ENCODE peak calls at places on chromosome 10, in four cellular contexts. One of them, this sample, is unnamed. For H3K36me3, the result is how much of the 10 kb centered on the place peaks cover.

GRCh38 chr10:16891375-16892313 is 74.4 kb upstream of the RSU1 start:
- DNase-seq in transverse colon: peak
- DNase-seq in pancreas: peak
- DNase-seq in tibial artery: peak
- DNase-seq in this sample: peak

GRCh38 chr10:86122646-86123045 is 243.9 kb downstream of the GRID1 start:
- DNase-seq in transverse colon: no peak
- DNase-seq in pancreas: no peak
- DNase-seq in tibial artery: no peak
- DNase-seq in this sample: no peak

GRCh38 chr10:62924344-62924748 is 108.2 kb upstream of the EGR2 start:
- DNase-seq in transverse colon: peak
- DNase-seq in pancreas: peak
- DNase-seq in tibial artery: no peak
- DNase-seq in this sample: no peak

GRCh38 chr10:98446121-98446655 is 547 bp downstream of the HPS1 start:
- DNase-seq in transverse colon: peak
- DNase-seq in pancreas: peak
- DNase-seq in tibial artery: peak
- DNase-seq in this sample: peak

GRCh38 chr10:47381427-47382379 is 2.4 kb downstream of the ZNF488 start:
- DNase-seq in transverse colon: no peak
- DNase-seq in pancreas: no peak
- DNase-seq in tibial artery: peak
- DNase-seq in this sample: peak

GRCh38 chr10:200405-200804 is 65.2 kb downstream of the ZMYND11 start:
- DNase-seq in transverse colon: no peak
- DNase-seq in pancreas: no peak
- DNase-seq in tibial artery: no peak
- DNase-seq in this sample: no peak

GRCh38 chr10:50567384-50567783 is 56.4 kb downstream of the SGMS1 start:
- DNase-seq in transverse colon: no peak
- DNase-seq in pancreas: peak
- DNase-seq in tibial artery: no peak
- DNase-seq in this sample: no peak

GRCh38 chr10:123621492-123621891 is 44.7 kb upstream of the GPR26 start:
- DNase-seq in transverse colon: no peak
- DNase-seq in pancreas: no peak
- DNase-seq in tibial artery: no peak
- DNase-seq in this sample: no peak

GRCh38 chr10:58843760-58844159 is 331.1 kb downstream of the BICC1 start:
- DNase-seq in transverse colon: no peak
- DNase-seq in pancreas: no peak
- DNase-seq in tibial artery: no peak
- DNase-seq in this sample: no peak

GRCh38 chr10:104897679-104898078 is 256.6 kb downstream of the SORCS3 start:
- DNase-seq in transverse colon: no peak
- DNase-seq in pancreas: no peak
- DNase-seq in tibial artery: no peak
- DNase-seq in this sample: no peak

GRCh38 chr10:86970152-86970886 is 2.0 kb downstream of the ADIRF start:
- DNase-seq in transverse colon: peak
- DNase-seq in pancreas: peak
- DNase-seq in tibial artery: peak
- DNase-seq in this sample: no peak

GRCh38 chr10:209357-209756 is 74.1 kb downstream of the ZMYND11 start:
- DNase-seq in transverse colon: no peak
- DNase-seq in pancreas: no peak
- DNase-seq in tibial artery: no peak
- DNase-seq in this sample: no peak

GRCh38 chr10:10792681-10793080 is 225.0 kb upstream of the CELF2 start:
- DNase-seq in transverse colon: no peak
- DNase-seq in pancreas: no peak
- DNase-seq in tibial artery: no peak
- DNase-seq in this sample: no peak

GRCh38 chr10:17232276-17232987 is 4.4 kb downstream of the VIM start:
- DNase-seq in transverse colon: no peak
- DNase-seq in pancreas: no peak
- DNase-seq in tibial artery: no peak
- DNase-seq in this sample: no peak

GRCh38 chr10:102065561-102066420 is 642 bp downstream of the HPS6 start:
- DNase-seq in transverse colon: peak
- DNase-seq in pancreas: peak
- DNase-seq in tibial artery: peak
- DNase-seq in this sample: peak

GRCh38 chr10:116766241-116767198 is 24.2 kb upstream of the HSPA12A start:
- DNase-seq in transverse colon: no peak
- DNase-seq in pancreas: no peak
- DNase-seq in tibial artery: no peak
- DNase-seq in this sample: no peak

GRCh38 chr10:60237977-60238376 is 151.7 kb downstream of the ANK3 start:
- DNase-seq in transverse colon: no peak
- DNase-seq in pancreas: no peak
- DNase-seq in tibial artery: no peak
- DNase-seq in this sample: no peak

GRCh38 chr10:16792675-16793074 is 24.5 kb downstream of the RSU1 start:
- DNase-seq in transverse colon: no peak
- DNase-seq in pancreas: no peak
- DNase-seq in tibial artery: peak
- DNase-seq in this sample: no peak

GRCh38 chr10:110704070-110704469 is 59.9 kb downstream of the RBM20 start:
- DNase-seq in transverse colon: no peak
- DNase-seq in pancreas: no peak
- DNase-seq in tibial artery: no peak
- DNase-seq in this sample: no peak

GRCh38 chr10:95408931-95409873 is 118.4 kb upstream of the PDLIM1 start:
- DNase-seq in transverse colon: no peak
- DNase-seq in pancreas: no peak
- DNase-seq in tibial artery: no peak
- DNase-seq in this sample: no peak

GRCh38 chr10:122379537-122379936 is 5.0 kb downstream of the PLEKHA1 start:
- DNase-seq in transverse colon: no peak
- DNase-seq in pancreas: no peak
- DNase-seq in tibial artery: no peak
- DNase-seq in this sample: no peak

GRCh38 chr10:98080474-98080873 is 50.1 kb upstream of the CRTAC1 start:
- DNase-seq in transverse colon: no peak
- DNase-seq in pancreas: no peak
- DNase-seq in tibial artery: no peak
- DNase-seq in this sample: no peak

GRCh38 chr10:44575601-44576380 is 190.9 kb upstream of the CXCL12 start:
- DNase-seq in transverse colon: no peak
- DNase-seq in pancreas: no peak
- DNase-seq in tibial artery: no peak
- DNase-seq in this sample: no peak

GRCh38 chr10:986137-986825 is 2.0 kb upstream of the GTPBP4 start:
- DNase-seq in transverse colon: no peak
- DNase-seq in pancreas: no peak
- DNase-seq in tibial artery: no peak
- DNase-seq in this sample: no peak

GRCh38 chr10:133484818-133485217 is 31.1 kb downstream of the SCART1 start:
- DNase-seq in transverse colon: no peak
- DNase-seq in pancreas: no peak
- DNase-seq in tibial artery: no peak
- DNase-seq in this sample: no peak

GRCh38 chr10:69061305-69062161 is 26.4 kb upstream of the SRGN start:
- DNase-seq in transverse colon: peak
- DNase-seq in pancreas: peak
- DNase-seq in tibial artery: peak
- DNase-seq in this sample: peak

GRCh38 chr10:66982792-66983481 is 57.1 kb downstream of the LRRTM3 start:
- DNase-seq in transverse colon: no peak
- DNase-seq in pancreas: peak
- DNase-seq in tibial artery: no peak
- DNase-seq in this sample: no peak

GRCh38 chr10:30873408-30873807 is 158.3 kb downstream of the ZNF438 start:
- DNase-seq in transverse colon: no peak
- DNase-seq in pancreas: no peak
- DNase-seq in tibial artery: no peak
- DNase-seq in this sample: no peak

GRCh38 chr10:125375210-125375609 is 214.8 kb upstream of the CTBP2 start:
- DNase-seq in transverse colon: no peak
- DNase-seq in pancreas: no peak
- DNase-seq in tibial artery: no peak
- DNase-seq in this sample: no peak

GRCh38 chr10:53754851-53755250 is 982.3 kb upstream of the MBL2 start:
- DNase-seq in transverse colon: no peak
- DNase-seq in pancreas: no peak
- DNase-seq in tibial artery: no peak
- DNase-seq in this sample: no peak

GRCh38 chr10:11819027-11819426 is 4.1 kb upstream of the PROSER2 start:
- DNase-seq in transverse colon: no peak
- DNase-seq in pancreas: no peak
- DNase-seq in tibial artery: no peak
- DNase-seq in this sample: no peak

GRCh38 chr10:113426181-113426837 is 126.5 kb upstream of the HABP2 start:
- DNase-seq in transverse colon: no peak
- DNase-seq in pancreas: no peak
- DNase-seq in tibial artery: no peak
- DNase-seq in this sample: no peak

GRCh38 chr10:88088441-88089340 is 225.3 kb downstream of the PTEN start:
- DNase-seq in transverse colon: no peak
- DNase-seq in pancreas: no peak
- DNase-seq in tibial artery: no peak
- DNase-seq in this sample: no peak

GRCh38 chr10:31584789-31585406 is 265.9 kb downstream of the ZEB1 start:
- DNase-seq in transverse colon: no peak
- DNase-seq in pancreas: no peak
- DNase-seq in tibial artery: no peak
- DNase-seq in this sample: no peak

DNA sequence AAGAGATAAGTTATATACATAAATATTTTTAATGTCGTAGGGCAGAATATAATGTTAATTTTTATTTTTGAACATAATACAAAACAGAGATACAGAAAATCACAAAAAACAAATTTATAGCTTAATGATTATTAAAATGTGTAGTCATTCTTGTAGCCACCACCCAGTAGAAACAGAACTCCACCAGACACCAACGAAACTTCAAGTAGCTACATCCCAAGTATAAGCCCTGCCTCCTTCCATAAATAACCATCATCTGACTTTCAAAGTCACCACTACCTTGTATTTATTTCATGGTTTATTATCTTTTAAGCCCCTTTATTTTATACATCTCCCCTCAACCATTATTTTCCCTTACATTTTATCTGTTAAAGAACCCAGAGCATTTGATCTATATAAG is 111.9 kb upstream of the ZWINT start:
- DNase-seq in transverse colon: no peak
- DNase-seq in pancreas: no peak
- DNase-seq in tibial artery: no peak
- DNase-seq in this sample: no peak
- H3K36me3 ChIP-seq in transverse colon: under half
- H3K36me3 ChIP-seq in pancreas: under half
- H3K36me3 ChIP-seq in tibial artery: under half
- H3K36me3 ChIP-seq in this sample: under half

GRCh38 chr10:71573562-71574300 is 145.8 kb downstream of the C10orf105 start:
- DNase-seq in transverse colon: no peak
- DNase-seq in pancreas: no peak
- DNase-seq in tibial artery: no peak
- DNase-seq in this sample: no peak
- TF ChIP-seq CTCF in transverse colon: no peak
- TF ChIP-seq CTCF in pancreas: no peak
- TF ChIP-seq CTCF in tibial artery: no peak
- TF ChIP-seq CTCF in this sample: no peak

GRCh38 chr10:5486852-5487235 is 12.5 kb downstream of the CALML5 start:
- DNase-seq in transverse colon: no peak
- DNase-seq in pancreas: no peak
- DNase-seq in tibial artery: no peak
- DNase-seq in this sample: no peak
- H3K4me3 ChIP-seq in transverse colon: no peak
- H3K4me3 ChIP-seq in pancreas: no peak
- H3K4me3 ChIP-seq in tibial artery: no peak
- H3K4me3 ChIP-seq in this sample: no peak

GRCh38 chr10:128995676-128996075 is 471.4 kb upstream of the MGMT start:
- DNase-seq in transverse colon: no peak
- DNase-seq in pancreas: no peak
- DNase-seq in tibial artery: no peak
- DNase-seq in this sample: no peak
- H3K36me3 ChIP-seq in transverse colon: under half
- H3K36me3 ChIP-seq in pancreas: under half
- H3K36me3 ChIP-seq in tibial artery: under half
- H3K36me3 ChIP-seq in this sample: under half

DNA sequence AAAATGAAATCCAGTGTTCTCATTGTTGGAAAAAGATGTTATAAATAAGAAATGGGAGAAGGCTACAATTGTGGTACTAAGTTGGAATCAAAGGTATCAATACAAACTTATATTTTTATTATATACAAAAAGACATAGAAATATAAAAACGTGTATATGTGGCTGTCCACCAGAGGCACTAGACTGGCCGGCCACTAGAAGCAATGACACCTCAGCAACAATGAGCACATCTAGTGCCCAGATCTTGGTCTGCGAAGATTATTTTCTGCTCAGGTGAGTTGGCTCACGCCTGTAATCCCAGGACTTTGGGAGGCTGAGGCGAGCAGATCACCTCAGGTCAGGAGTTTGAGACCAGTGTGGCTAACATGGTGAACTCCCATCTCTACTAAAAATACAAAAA is 21.6 kb downstream of the IDE start:
- DNase-seq in transverse colon: no peak
- DNase-seq in pancreas: no peak
- DNase-seq in tibial artery: no peak
- DNase-seq in this sample: no peak
- TF ChIP-seq CTCF in transverse colon: no peak
- TF ChIP-seq CTCF in pancreas: no peak
- TF ChIP-seq CTCF in tibial artery: no peak
- TF ChIP-seq CTCF in this sample: no peak

GRCh38 chr10:26372513-26373354 is 65.4 kb upstream of the APBB1IP start:
- DNase-seq in transverse colon: no peak
- DNase-seq in pancreas: no peak
- DNase-seq in tibial artery: no peak
- DNase-seq in this sample: no peak
- H3K4me3 ChIP-seq in transverse colon: no peak
- H3K4me3 ChIP-seq in pancreas: no peak
- H3K4me3 ChIP-seq in tibial artery: no peak
- H3K4me3 ChIP-seq in this sample: no peak

DNA sequence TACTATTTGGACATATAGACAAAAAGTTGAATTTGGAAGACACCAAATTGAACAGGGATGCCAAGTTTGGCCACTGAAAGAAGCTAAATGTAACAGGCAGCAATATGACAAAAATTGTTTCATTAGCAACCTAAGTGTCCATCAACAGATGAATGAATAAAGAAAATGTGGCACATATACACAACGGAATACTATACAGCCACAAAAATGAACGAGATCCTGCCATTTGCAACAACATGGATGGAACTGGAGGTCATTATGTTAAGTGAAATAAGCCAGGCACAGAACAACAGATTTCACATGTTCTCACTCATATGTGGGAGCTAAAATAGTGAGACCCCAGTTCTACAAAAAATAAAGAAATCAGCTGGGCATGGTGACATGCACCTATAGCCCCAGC is 43.8 kb downstream of the NEBL start:
- DNase-seq in transverse colon: no peak
- DNase-seq in pancreas: no peak
- DNase-seq in tibial artery: no peak
- DNase-seq in this sample: no peak
- H3K36me3 ChIP-seq in transverse colon: under half
- H3K36me3 ChIP-seq in pancreas: under half
- H3K36me3 ChIP-seq in tibial artery: under half
- H3K36me3 ChIP-seq in this sample: under half